ENCODE peak calls at places on chromosome 6, in four cellular contexts. A is heart right ventricle, R is K562, O is upper lobe of right lung. E is an unnamed sample.

GRCh38 chr6:67694127-67694526 is 941.0 kb upstream of the ADGRB3 start:
- DNase-seq in A (no peak), R (no peak), O (no peak), E (no peak)

GRCh38 chr6:13490402-13490801 is 3.0 kb upstream of the GFOD1 start:
- DNase-seq in A (no peak), R (no peak), O (no peak), E (no peak)

GRCh38 chr6:108731229-108731565 is 117.0 kb upstream of the ARMC2 start:
- DNase-seq in A (no peak), R (no peak), O (no peak), E (no peak)

GRCh38 chr6:125140808-125141207 is 12.8 kb upstream of the TPD52L1 start:
- DNase-seq in A (no peak), R (no peak), O (no peak), E (no peak)

GRCh38 chr6:22112490-22112889 is 184.3 kb downstream of the PRL start:
- DNase-seq in A (no peak), R (no peak), O (no peak), E (no peak)

GRCh38 chr6:134240664-134241431 is 77.1 kb downstream of the SGK1 start:
- DNase-seq in A (peak), R (no peak), O (peak), E (no peak)

GRCh38 chr6:100296810-100297544 is 167.7 kb downstream of the SIM1 start:
- DNase-seq in A (no peak), R (no peak), O (no peak), E (no peak)

GRCh38 chr6:34438705-34439104 is 12.8 kb upstream of the RPS10 start:
- DNase-seq in A (no peak), R (no peak), O (no peak), E (no peak)

GRCh38 chr6:143258945-143259344 is 191.6 kb downstream of the ADAT2 start:
- DNase-seq in A (no peak), R (no peak), O (no peak), E (no peak)

GRCh38 chr6:82030761-82031160 is 216.8 kb downstream of the IBTK start:
- DNase-seq in A (no peak), R (no peak), O (no peak), E (no peak)

GRCh38 chr6:148440877-148441453 is 98.3 kb downstream of the SASH1 start:
- DNase-seq in A (peak), R (no peak), O (peak), E (no peak)

GRCh38 chr6:156416392-156416791 is 360.8 kb upstream of the ARID1B start:
- DNase-seq in A (no peak), R (no peak), O (no peak), E (no peak)

GRCh38 chr6:121932071-121933009 is 467.1 kb upstream of the HSF2 start:
- DNase-seq in A (peak), R (no peak), O (no peak), E (peak)

GRCh38 chr6:64227868-64228267 is 592.3 kb downstream of the PHF3 start:
- DNase-seq in A (no peak), R (no peak), O (no peak), E (no peak)

GRCh38 chr6:74534485-74535211 is 671.2 kb downstream of the COL12A1 start:
- DNase-seq in A (no peak), R (no peak), O (no peak), E (no peak)

GRCh38 chr6:168280020-168280898 is 39.3 kb downstream of the DACT2 start:
- DNase-seq in A (no peak), R (no peak), O (no peak), E (no peak)

GRCh38 chr6:146881228-146882181 is 282.7 kb downstream of the ADGB start:
- DNase-seq in A (no peak), R (no peak), O (no peak), E (no peak)

GRCh38 chr6:88491266-88491665 is 325.1 kb upstream of the CNR1 start:
- DNase-seq in A (no peak), R (no peak), O (no peak), E (no peak)
- TF ChIP-seq CTCF in A (no peak), R (no peak), O (no peak), E (no peak)

GRCh38 chr6:5994234-5994998 is 12.3 kb downstream of the NRN1 start:
- DNase-seq in A (no peak), R (no peak), O (no peak), E (no peak)
- TF ChIP-seq CTCF in A (no peak), R (no peak), O (no peak), E (no peak)

DNA sequence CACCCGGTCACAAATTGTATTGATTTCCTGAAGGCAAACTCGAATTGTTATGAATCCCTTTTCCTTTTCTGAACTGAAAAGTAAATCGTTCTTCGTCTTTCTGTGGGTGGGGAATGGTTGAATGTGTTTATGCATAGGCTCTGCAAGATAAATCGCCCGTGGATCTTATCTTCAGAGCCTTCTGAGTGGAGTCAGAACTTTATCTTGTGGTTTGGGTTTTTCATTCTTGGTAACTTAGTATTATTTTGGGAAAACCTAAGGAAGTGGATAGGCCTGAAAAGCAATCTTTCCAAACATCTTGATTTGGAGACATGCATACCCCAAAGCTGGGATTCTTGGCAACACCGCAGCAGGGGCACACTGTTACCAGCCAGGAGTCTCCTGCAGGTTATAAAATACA is 122.4 kb downstream of the MAP3K7 start:
- DNase-seq in A (no peak), R (no peak), O (no peak), E (no peak)
- TF ChIP-seq CTCF in A (no peak), R (no peak), O (no peak), E (no peak)

GRCh38 chr6:137845460-137845859 is 21.6 kb upstream of the TNFAIP3 start:
- DNase-seq in A (no peak), R (peak), O (no peak), E (no peak)
- TF ChIP-seq CTCF in A (no peak), R (peak), O (peak), E (no peak)

DNA sequence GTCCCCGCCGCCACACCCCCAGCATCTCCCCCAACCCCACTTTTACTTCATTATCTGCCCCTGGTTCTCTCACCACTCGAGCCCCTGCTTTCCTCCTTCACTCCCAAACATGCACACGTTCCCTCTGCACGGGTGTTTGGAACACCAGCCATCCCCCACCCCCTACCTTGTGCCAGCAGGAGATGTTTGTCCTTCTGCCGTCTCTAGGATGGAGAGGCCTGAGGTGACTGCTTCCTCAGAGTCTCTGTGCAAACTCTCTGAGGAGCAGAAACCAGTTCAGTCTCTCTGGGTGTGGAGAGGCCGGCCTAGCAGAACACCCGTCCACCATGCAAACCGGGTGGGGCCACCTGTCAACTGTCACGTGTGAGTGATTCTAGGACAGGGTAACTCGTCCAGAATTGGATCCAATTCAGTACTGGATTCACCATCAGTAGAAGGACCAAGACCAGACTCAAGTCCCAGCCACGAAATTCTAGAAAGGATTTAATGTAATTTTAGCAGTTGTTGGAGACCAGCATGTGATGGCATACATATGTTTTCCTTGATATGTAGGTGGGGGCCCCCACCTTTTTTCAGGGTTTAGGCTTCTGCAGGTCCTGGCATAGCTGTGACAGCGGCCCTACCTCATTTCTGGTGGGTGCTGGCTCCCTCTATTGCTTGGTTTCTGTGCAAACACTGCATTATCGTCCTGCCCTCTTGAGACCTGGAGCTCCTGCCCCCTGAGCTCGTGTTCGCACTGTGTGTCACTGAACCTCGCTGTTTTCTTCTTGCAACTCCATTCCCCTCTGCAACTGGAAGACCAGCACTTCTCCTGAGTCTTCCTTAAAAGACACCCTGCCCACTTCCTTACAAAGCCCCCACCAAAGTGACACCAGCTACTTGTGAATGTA is at the start of gene RAET1E:
- DNase-seq in A (no peak), R (no peak), O (peak), E (no peak)
- TF ChIP-seq CTCF in A (no peak), R (peak), O (no peak), E (no peak)

DNA sequence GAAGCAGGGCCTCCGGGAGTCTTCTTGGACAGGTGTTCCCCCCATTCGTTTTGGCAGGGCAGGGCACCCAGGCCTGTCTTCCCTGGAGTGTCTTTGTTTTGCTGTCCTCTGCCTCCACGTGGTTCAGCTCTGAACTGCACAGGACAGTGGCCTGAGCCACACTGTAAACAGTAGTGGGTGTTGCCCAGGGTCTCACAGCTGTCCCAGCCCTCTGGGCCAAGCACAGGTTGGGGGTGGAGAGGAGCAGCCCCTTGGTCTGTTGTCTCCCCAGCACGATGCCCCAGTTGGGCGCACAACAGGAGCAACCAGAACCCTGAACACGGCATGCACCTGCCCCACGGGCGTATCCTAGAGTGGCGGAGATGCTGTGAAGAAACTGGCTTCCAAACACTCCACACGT is 14.4 kb downstream of the CCDC167 start:
- DNase-seq in A (no peak), R (peak), O (no peak), E (peak)
- TF ChIP-seq CTCF in A (peak), R (peak), O (peak), E (peak)

GRCh38 chr6:30101939-30102700 is 10.8 kb downstream of the TRIM31 start:
- DNase-seq in A (peak), R (peak), O (peak), E (peak)
- TF ChIP-seq CTCF in A (peak), R (no peak), O (no peak), E (no peak)